ENCODE peak calls at places on chromosomes 13 and 19, in six cellular contexts. One of them, this sample, is unnamed.

GRCh38 chr13:34941436-34941834 is 635 bp upstream of the NBEA start:
- DNase-seq in fibroblast of lung: no peak
- DNase-seq in RWPE2: no peak
- DNase-seq in brain microvascular endothelial cell: no peak
- DNase-seq in astrocyte: no peak
- DNase-seq in K562: no peak
- DNase-seq in this sample: no peak

GRCh38 chr13:20505405-20506366 is 20.0 kb downstream of the CRYL1 start:
- DNase-seq in RWPE2: no peak
- DNase-seq in brain microvascular endothelial cell: no peak
- DNase-seq in fibroblast of lung: no peak
- DNase-seq in astrocyte: no peak
- DNase-seq in K562: no peak
- DNase-seq in this sample: peak

GRCh38 chr19:19628499-19629134 is 597 bp upstream of the LPAR2 start:
- DNase-seq in K562: no peak
- DNase-seq in RWPE2: no peak
- DNase-seq in brain microvascular endothelial cell: peak
- DNase-seq in astrocyte: peak
- DNase-seq in fibroblast of lung: peak
- DNase-seq in this sample: peak

GRCh38 chr19:39103151-39103550 is 19.0 kb downstream of the ACP7 start:
- DNase-seq in RWPE2: no peak
- DNase-seq in brain microvascular endothelial cell: no peak
- DNase-seq in fibroblast of lung: no peak
- DNase-seq in astrocyte: no peak
- DNase-seq in K562: no peak
- DNase-seq in this sample: no peak

GRCh38 chr19:42468273-42468796 is 25.6 kb upstream of the CXCL17 start:
- DNase-seq in fibroblast of lung: peak
- DNase-seq in brain microvascular endothelial cell: peak
- DNase-seq in astrocyte: peak
- DNase-seq in RWPE2: no peak
- DNase-seq in K562: no peak
- DNase-seq in this sample: no peak

GRCh38 chr19:57558525-57558924 is 1.1 kb downstream of the ZNF550 start:
- DNase-seq in fibroblast of lung: peak
- DNase-seq in K562: peak
- DNase-seq in astrocyte: no peak
- DNase-seq in RWPE2: no peak
- DNase-seq in brain microvascular endothelial cell: peak
- DNase-seq in this sample: no peak

GRCh38 chr13:23740002-23740401 is 149.2 kb downstream of the MIPEP start:
- DNase-seq in astrocyte: no peak
- DNase-seq in fibroblast of lung: no peak
- DNase-seq in K562: no peak
- DNase-seq in RWPE2: no peak
- DNase-seq in brain microvascular endothelial cell: no peak
- DNase-seq in this sample: no peak

GRCh38 chr19:35517342-35517741 is 3.9 kb upstream of the DMKN start:
- DNase-seq in K562: no peak
- DNase-seq in astrocyte: no peak
- DNase-seq in brain microvascular endothelial cell: no peak
- DNase-seq in fibroblast of lung: no peak
- DNase-seq in RWPE2: no peak
- DNase-seq in this sample: no peak

GRCh38 chr13:25928941-25929505 is 122.8 kb downstream of the SHISA2 start:
- DNase-seq in brain microvascular endothelial cell: peak
- DNase-seq in K562: no peak
- DNase-seq in astrocyte: peak
- DNase-seq in RWPE2: no peak
- DNase-seq in fibroblast of lung: no peak
- DNase-seq in this sample: no peak

GRCh38 chr13:29730253-29730652 is 120.2 kb downstream of the UBL3 start:
- DNase-seq in brain microvascular endothelial cell: no peak
- DNase-seq in K562: peak
- DNase-seq in fibroblast of lung: no peak
- DNase-seq in RWPE2: no peak
- DNase-seq in astrocyte: no peak
- DNase-seq in this sample: no peak

GRCh38 chr13:34161829-34162544 is 344.0 kb downstream of the RFC3 start:
- DNase-seq in K562: no peak
- DNase-seq in brain microvascular endothelial cell: peak
- DNase-seq in RWPE2: no peak
- DNase-seq in fibroblast of lung: peak
- DNase-seq in astrocyte: peak
- DNase-seq in this sample: peak

GRCh38 chr19:29044037-29044436 is 168.9 kb downstream of the UQCRFS1 start:
- DNase-seq in K562: no peak
- DNase-seq in brain microvascular endothelial cell: no peak
- DNase-seq in astrocyte: no peak
- DNase-seq in fibroblast of lung: no peak
- DNase-seq in RWPE2: no peak
- DNase-seq in this sample: no peak

GRCh38 chr19:44142014-44142523 is 715 bp downstream of the ZNF234 start:
- DNase-seq in RWPE2: no peak
- DNase-seq in K562: peak
- DNase-seq in fibroblast of lung: peak
- DNase-seq in brain microvascular endothelial cell: peak
- DNase-seq in astrocyte: peak
- DNase-seq in this sample: no peak

GRCh38 chr19:46713781-46714522 is 3.0 kb downstream of the PRKD2 start:
- DNase-seq in K562: peak
- DNase-seq in brain microvascular endothelial cell: peak
- DNase-seq in RWPE2: peak
- DNase-seq in astrocyte: peak
- DNase-seq in fibroblast of lung: peak
- DNase-seq in this sample: no peak

GRCh38 chr13:70173236-70173959 is 65.1 kb upstream of the KLHL1 start:
- DNase-seq in fibroblast of lung: no peak
- DNase-seq in RWPE2: no peak
- DNase-seq in astrocyte: peak
- DNase-seq in K562: no peak
- DNase-seq in brain microvascular endothelial cell: no peak
- DNase-seq in this sample: no peak

GRCh38 chr13:108267338-108267737 is 2.2 kb upstream of the TNFSF13B start:
- DNase-seq in K562: no peak
- DNase-seq in RWPE2: no peak
- DNase-seq in brain microvascular endothelial cell: no peak
- DNase-seq in astrocyte: no peak
- DNase-seq in fibroblast of lung: no peak
- DNase-seq in this sample: no peak

GRCh38 chr13:38348890-38349289 is 761 bp upstream of the UFM1 start:
- DNase-seq in fibroblast of lung: no peak
- DNase-seq in astrocyte: peak
- DNase-seq in RWPE2: no peak
- DNase-seq in K562: no peak
- DNase-seq in brain microvascular endothelial cell: peak
- DNase-seq in this sample: no peak

GRCh38 chr13:82698383-82698782 is 1183.9 kb downstream of the SLITRK1 start:
- DNase-seq in RWPE2: no peak
- DNase-seq in K562: no peak
- DNase-seq in astrocyte: no peak
- DNase-seq in fibroblast of lung: peak
- DNase-seq in brain microvascular endothelial cell: no peak
- DNase-seq in this sample: no peak

GRCh38 chr13:37608750-37609339 is 10.3 kb upstream of the POSTN start:
- DNase-seq in RWPE2: no peak
- DNase-seq in K562: no peak
- DNase-seq in brain microvascular endothelial cell: no peak
- DNase-seq in fibroblast of lung: no peak
- DNase-seq in astrocyte: no peak
- DNase-seq in this sample: no peak

GRCh38 chr19:55704494-55705245 is 29.6 kb downstream of the EPN1 start:
- DNase-seq in RWPE2: no peak
- DNase-seq in fibroblast of lung: no peak
- DNase-seq in astrocyte: no peak
- DNase-seq in K562: no peak
- DNase-seq in brain microvascular endothelial cell: no peak
- DNase-seq in this sample: no peak

GRCh38 chr19:3580156-3580955 is 4.9 kb upstream of the GIPC3 start:
- DNase-seq in RWPE2: no peak
- DNase-seq in K562: no peak
- DNase-seq in astrocyte: peak
- DNase-seq in brain microvascular endothelial cell: peak
- DNase-seq in fibroblast of lung: peak
- DNase-seq in this sample: peak

GRCh38 chr13:110403315-110403714 is 96.2 kb downstream of the COL4A2 start:
- DNase-seq in RWPE2: no peak
- DNase-seq in brain microvascular endothelial cell: no peak
- DNase-seq in K562: no peak
- DNase-seq in astrocyte: peak
- DNase-seq in fibroblast of lung: no peak
- DNase-seq in this sample: no peak

GRCh38 chr19:19539738-19540703 is 2.0 kb downstream of the CILP2 start:
- DNase-seq in brain microvascular endothelial cell: peak
- DNase-seq in K562: peak
- DNase-seq in astrocyte: peak
- DNase-seq in RWPE2: peak
- DNase-seq in fibroblast of lung: peak
- DNase-seq in this sample: no peak

GRCh38 chr13:111953546-111954178 is 113.3 kb upstream of the SOX1 start:
- DNase-seq in astrocyte: no peak
- DNase-seq in brain microvascular endothelial cell: no peak
- DNase-seq in fibroblast of lung: no peak
- DNase-seq in RWPE2: no peak
- DNase-seq in K562: no peak
- DNase-seq in this sample: no peak

GRCh38 chr13:41179593-41180250 is 14.6 kb downstream of the KBTBD7 start:
- DNase-seq in astrocyte: peak
- DNase-seq in K562: no peak
- DNase-seq in RWPE2: no peak
- DNase-seq in fibroblast of lung: peak
- DNase-seq in brain microvascular endothelial cell: no peak
- DNase-seq in this sample: no peak

GRCh38 chr19:772730-773436 is 22.0 kb downstream of the MISP start:
- DNase-seq in fibroblast of lung: no peak
- DNase-seq in RWPE2: no peak
- DNase-seq in K562: no peak
- DNase-seq in astrocyte: no peak
- DNase-seq in brain microvascular endothelial cell: no peak
- DNase-seq in this sample: no peak

GRCh38 chr19:772043-772442 is 21.1 kb downstream of the MISP start:
- DNase-seq in RWPE2: no peak
- DNase-seq in K562: no peak
- DNase-seq in brain microvascular endothelial cell: no peak
- DNase-seq in fibroblast of lung: no peak
- DNase-seq in astrocyte: no peak
- DNase-seq in this sample: no peak

GRCh38 chr19:769610-770009 is 18.7 kb downstream of the MISP start:
- DNase-seq in RWPE2: no peak
- DNase-seq in fibroblast of lung: no peak
- DNase-seq in astrocyte: no peak
- DNase-seq in brain microvascular endothelial cell: no peak
- DNase-seq in K562: no peak
- DNase-seq in this sample: no peak

GRCh38 chr19:768424-768823 is 17.5 kb downstream of the MISP start:
- DNase-seq in K562: no peak
- DNase-seq in brain microvascular endothelial cell: peak
- DNase-seq in RWPE2: no peak
- DNase-seq in astrocyte: peak
- DNase-seq in fibroblast of lung: peak
- DNase-seq in this sample: peak

GRCh38 chr19:771332-771785 is 20.4 kb downstream of the MISP start:
- DNase-seq in K562: peak
- DNase-seq in RWPE2: no peak
- DNase-seq in astrocyte: peak
- DNase-seq in brain microvascular endothelial cell: peak
- DNase-seq in fibroblast of lung: peak
- DNase-seq in this sample: no peak
- TF ChIP-seq CTCF in K562: peak
- TF ChIP-seq CTCF in RWPE2: no peak
- TF ChIP-seq CTCF in astrocyte: peak
- TF ChIP-seq CTCF in brain microvascular endothelial cell: peak
- TF ChIP-seq CTCF in fibroblast of lung: peak
- TF ChIP-seq CTCF in this sample: peak

GRCh38 chr19:17684256-17684655 is 3.9 kb downstream of the UNC13A start:
- DNase-seq in RWPE2: no peak
- DNase-seq in K562: no peak
- DNase-seq in brain microvascular endothelial cell: no peak
- DNase-seq in fibroblast of lung: no peak
- DNase-seq in astrocyte: no peak
- DNase-seq in this sample: no peak

GRCh38 chr19:17686592-17687042 is 1.5 kb downstream of the UNC13A start:
- DNase-seq in K562: peak
- DNase-seq in brain microvascular endothelial cell: peak
- DNase-seq in fibroblast of lung: no peak
- DNase-seq in RWPE2: no peak
- DNase-seq in astrocyte: no peak
- DNase-seq in this sample: no peak

GRCh38 chr19:17686027-17686511 is 2.1 kb downstream of the UNC13A start:
- DNase-seq in brain microvascular endothelial cell: peak
- DNase-seq in RWPE2: no peak
- DNase-seq in fibroblast of lung: no peak
- DNase-seq in K562: peak
- DNase-seq in astrocyte: no peak
- DNase-seq in this sample: no peak

GRCh38 chr19:17687141-17687856 is 855 bp downstream of the UNC13A start:
- DNase-seq in K562: peak
- DNase-seq in RWPE2: no peak
- DNase-seq in astrocyte: no peak
- DNase-seq in brain microvascular endothelial cell: no peak
- DNase-seq in fibroblast of lung: no peak
- DNase-seq in this sample: no peak

GRCh38 chr19:17685451-17686026 is 2.6 kb downstream of the UNC13A start:
- DNase-seq in fibroblast of lung: no peak
- DNase-seq in RWPE2: no peak
- DNase-seq in astrocyte: no peak
- DNase-seq in K562: no peak
- DNase-seq in brain microvascular endothelial cell: no peak
- DNase-seq in this sample: no peak
- H3K4me3 ChIP-seq in fibroblast of lung: no peak
- H3K4me3 ChIP-seq in RWPE2: no peak
- H3K4me3 ChIP-seq in astrocyte: no peak
- H3K4me3 ChIP-seq in K562: no peak
- H3K4me3 ChIP-seq in brain microvascular endothelial cell: no peak
- H3K4me3 ChIP-seq in this sample: no peak

GRCh38 chr13:45464141-45464686 is 525 bp upstream of the COG3 start:
- DNase-seq in fibroblast of lung: no peak
- DNase-seq in K562: no peak
- DNase-seq in brain microvascular endothelial cell: no peak
- DNase-seq in astrocyte: no peak
- DNase-seq in RWPE2: no peak
- DNase-seq in this sample: no peak
- TF ChIP-seq CTCF in fibroblast of lung: no peak
- TF ChIP-seq CTCF in K562: no peak
- TF ChIP-seq CTCF in brain microvascular endothelial cell: peak
- TF ChIP-seq CTCF in astrocyte: no peak
- TF ChIP-seq CTCF in RWPE2: no peak
- TF ChIP-seq CTCF in this sample: peak

GRCh38 chr19:51901860-51902259 is 3.0 kb downstream of the ZNF649 start:
- DNase-seq in RWPE2: no peak
- DNase-seq in brain microvascular endothelial cell: no peak
- DNase-seq in fibroblast of lung: no peak
- DNase-seq in K562: no peak
- DNase-seq in astrocyte: no peak
- DNase-seq in this sample: no peak

GRCh38 chr19:51904331-51905165 is at the start of gene ZNF649:
- DNase-seq in fibroblast of lung: peak
- DNase-seq in RWPE2: peak
- DNase-seq in K562: peak
- DNase-seq in brain microvascular endothelial cell: peak
- DNase-seq in astrocyte: peak
- DNase-seq in this sample: peak

GRCh38 chr19:51903192-51903591 is 1.6 kb downstream of the ZNF649 start:
- DNase-seq in RWPE2: no peak
- DNase-seq in brain microvascular endothelial cell: no peak
- DNase-seq in fibroblast of lung: no peak
- DNase-seq in astrocyte: no peak
- DNase-seq in K562: no peak
- DNase-seq in this sample: no peak
- H3K4me3 ChIP-seq in RWPE2: no peak
- H3K4me3 ChIP-seq in brain microvascular endothelial cell: no peak
- H3K4me3 ChIP-seq in fibroblast of lung: peak
- H3K4me3 ChIP-seq in astrocyte: peak
- H3K4me3 ChIP-seq in K562: peak
- H3K4me3 ChIP-seq in this sample: no peak

This sample was measured in retinal pigment epithelial cell.